ENCODE peak calls at places on chromosomes 4 and X, in ten cellular contexts. Z is ACHN, V is HT1080, A is ureter, S is neural crest cell, T is substantia nigra, R is caudate nucleus, W is left lung, E is C1 segment of cervical spinal cord, U is Right ventricle myocardium superior. C is an unnamed sample.

GRCh38 chrX:20433376-20433775 is 166.7 kb upstream of the RPS6KA3 start:
- DNase-seq in Z (no peak), V (no peak), A (no peak), S (no peak), T (no peak), R (no peak), W (no peak), E (no peak), U (no peak), C (no peak)

GRCh38 chrX:17744896-17745523 is 7.7 kb downstream of the SCML1 start:
- DNase-seq in Z (peak), V (no peak), A (no peak), S (no peak), T (no peak), R (no peak), W (no peak), E (no peak), U (no peak), C (no peak)

GRCh38 chrX:101078716-101079115 is at the start of gene TMEM35A:
- DNase-seq in Z (no peak), V (no peak), A (no peak), S (peak), T (no peak), R (no peak), W (no peak), E (no peak), U (no peak), C (no peak)

GRCh38 chr4:1477045-1477905 is 71.0 kb upstream of the NKX1-1 start:
- DNase-seq in Z (no peak), V (no peak), A (no peak), S (no peak), T (no peak), R (no peak), W (peak), E (no peak), U (no peak), C (no peak)

GRCh38 chrX:129980540-129981206 is 1.8 kb upstream of the BCORL1 start:
- DNase-seq in Z (peak), V (no peak), A (peak), S (peak), T (peak), R (no peak), W (peak), E (no peak), U (peak), C (peak)

GRCh38 chrX:149455934-149456333 is 49.2 kb downstream of the IDS start:
- DNase-seq in Z (no peak), V (no peak), A (no peak), S (no peak), T (no peak), R (no peak), W (no peak), E (no peak), U (no peak), C (no peak)

GRCh38 chrX:41561045-41561444 is 113.9 kb downstream of the NYX start:
- DNase-seq in Z (peak), V (peak), A (no peak), S (no peak), T (no peak), R (no peak), W (no peak), E (no peak), U (no peak), C (no peak)

GRCh38 chr4:10066704-10067651 is 45.7 kb upstream of the SLC2A9 start:
- DNase-seq in Z (no peak), V (no peak), A (peak), S (no peak), T (no peak), R (no peak), W (no peak), E (no peak), U (no peak), C (no peak)

GRCh38 chr4:11471613-11472012 is 42.9 kb upstream of the HS3ST1 start:
- DNase-seq in Z (no peak), V (peak), A (peak), S (no peak), T (no peak), R (no peak), W (no peak), E (no peak), U (no peak), C (no peak)

GRCh38 chr4:119244832-119245231 is 32.3 kb downstream of the USP53 start:
- DNase-seq in Z (no peak), V (no peak), A (no peak), S (no peak), T (no peak), R (no peak), W (no peak), E (no peak), U (no peak), C (no peak)

GRCh38 chr4:41074227-41074626 is 140.1 kb downstream of the APBB2 start:
- DNase-seq in Z (no peak), V (no peak), A (no peak), S (no peak), T (no peak), R (no peak), W (no peak), E (no peak), U (no peak), C (no peak)